ENCODE peak calls at places on chromosomes 12 and 14, in nine cellular contexts. Y, V, K, S, H, N, U, C and X are unnamed samples.

GRCh38 chr12:49126852-49127763 is 4.1 kb downstream of the TUBA1B start:
- DNase-seq in S (no peak), U (no peak), H (peak), K (no peak), Y (no peak), C (no peak), V (no peak), N (no peak), X (peak)

GRCh38 chr12:64825143-64826011 is 930 bp downstream of the TBC1D30 start:
- DNase-seq in Y (peak), N (peak), U (no peak), V (peak), H (no peak), C (no peak), K (no peak), S (no peak), X (no peak)

GRCh38 chr14:95533822-95534221 is 1.0 kb upstream of the GLRX5 start:
- DNase-seq in H (no peak), K (peak), Y (no peak), S (no peak), V (no peak), U (no peak), C (no peak), N (no peak), X (peak)

GRCh38 chr12:100279612-100280244 is 12.8 kb downstream of the SCYL2 start:
- DNase-seq in V (no peak), N (no peak), Y (no peak), H (no peak), K (no peak), U (no peak), S (no peak), C (no peak), X (no peak)

GRCh38 chr14:69535230-69535848 is 39.3 kb downstream of the CCDC177 start:
- DNase-seq in S (no peak), Y (peak), H (peak), V (peak), U (no peak), N (no peak), C (no peak), K (peak), X (peak)

GRCh38 chr12:75766263-75767160 is 255.1 kb upstream of the KRR1 start:
- DNase-seq in C (no peak), V (peak), K (no peak), H (peak), S (no peak), U (no peak), Y (no peak), N (no peak), X (peak)

GRCh38 chr14:98847520-98848468 is 424.2 kb downstream of the BCL11B start:
- DNase-seq in H (no peak), V (no peak), Y (no peak), C (no peak), N (no peak), U (no peak), K (no peak), S (no peak), X (no peak)

GRCh38 chr12:12779529-12779928 is 5.9 kb upstream of the APOLD1 start:
- DNase-seq in K (no peak), H (no peak), Y (no peak), N (no peak), S (no peak), V (peak), C (no peak), U (no peak), X (peak)

GRCh38 chr12:85765443-85765842 is 70.8 kb downstream of the RASSF9 start:
- DNase-seq in N (no peak), C (no peak), V (no peak), U (no peak), H (peak), S (no peak), Y (no peak), K (no peak), X (peak)

GRCh38 chr12:38132139-38132538 is 184.4 kb upstream of the ALG10B start:
- DNase-seq in U (no peak), C (no peak), K (no peak), Y (no peak), S (no peak), V (no peak), N (no peak), H (no peak), X (peak)

GRCh38 chr14:30974628-30975027 is 50.8 kb upstream of the AP4S1 start:
- DNase-seq in C (no peak), S (no peak), N (no peak), K (no peak), U (no peak), H (peak), V (no peak), Y (no peak), X (no peak)

GRCh38 chr14:50037837-50038236 is 78.5 kb downstream of the VCPKMT start:
- DNase-seq in C (no peak), N (no peak), U (no peak), V (no peak), Y (no peak), H (no peak), S (no peak), K (no peak), X (no peak)

GRCh38 chr14:94638330-94638729 is 26.1 kb downstream of the SERPINA3 start:
- DNase-seq in H (no peak), K (no peak), N (no peak), C (no peak), Y (no peak), S (no peak), V (no peak), U (no peak), X (no peak)

GRCh38 chr12:67957383-67957782 is 31.9 kb upstream of the IFNG-AS1 start:
- DNase-seq in N (no peak), Y (no peak), C (no peak), S (no peak), U (no peak), K (no peak), H (no peak), V (no peak), X (peak)

GRCh38 chr12:97404549-97404948 is 58.1 kb upstream of the RMST start:
- DNase-seq in C (no peak), Y (peak), U (no peak), V (peak), K (no peak), N (no peak), H (peak), S (no peak), X (peak)

GRCh38 chr14:104794099-104794498 is 1.4 kb downstream of the AKT1 start:
- DNase-seq in C (no peak), V (no peak), N (no peak), H (peak), S (no peak), U (no peak), K (peak), Y (peak), X (no peak)

GRCh38 chr12:27304856-27305255 is 27.8 kb upstream of the BMAL2 start:
- DNase-seq in U (no peak), Y (no peak), H (no peak), C (no peak), S (no peak), V (no peak), N (no peak), K (no peak), X (peak)

GRCh38 chr14:92906823-92907222 is 16.1 kb upstream of the CHGA start:
- DNase-seq in Y (no peak), C (no peak), H (no peak), K (no peak), V (no peak), S (no peak), U (no peak), N (no peak), X (no peak)